ENCODE peak calls at places on chromosomes 11 and 22, in nine cellular contexts. A, N, Q, L, H, F, P, C and U are unnamed samples.

GRCh38 chr11:46247664-46248063 is 29.8 kb upstream of the CREB3L1 start:
- DNase-seq in A (peak; percentile 68), N (no peak), Q (peak; percentile 75), L (peak; percentile 42), H (no peak), F (peak; percentile 44), P (peak; percentile 73), C (no peak), U (peak; percentile 38)

GRCh38 chr11:107014871-107015270 is 3.4 kb downstream of the GUCY1A2 start:
- DNase-seq in A (peak; percentile 29), N (no peak), Q (no peak), L (no peak), H (no peak), F (no peak), P (no peak), C (no peak), U (peak; percentile 38)

GRCh38 chr11:2534131-2534956 is 89.5 kb downstream of the KCNQ1 start:
- DNase-seq in A (no peak), N (peak; percentile 9), Q (no peak), L (no peak), H (no peak), F (no peak), P (no peak), C (peak; percentile 74), U (no peak)

GRCh38 chr11:126284829-126285228 is 1.9 kb downstream of the TIRAP start:
- DNase-seq in A (peak; percentile 94), N (no peak), Q (no peak), L (no peak), H (peak; percentile 92), F (no peak), P (peak; percentile 73), C (no peak), U (peak; percentile 94)

GRCh38 chr22:36366291-36366708 is 21.5 kb downstream of the MYH9 start:
- DNase-seq in A (no peak), N (peak; percentile 56), Q (no peak), L (no peak), H (no peak), F (no peak), P (no peak), C (no peak), U (peak; percentile 44)

GRCh38 chr11:120608760-120609211 is 97.2 kb downstream of the GRIK4 start:
- DNase-seq in A (no peak), N (peak; percentile 53), Q (no peak), L (no peak), H (peak; percentile 23), F (no peak), P (no peak), C (no peak), U (peak; percentile 22)

GRCh38 chr22:32987081-32987631 is 71.0 kb downstream of the SYN3 start:
- DNase-seq in A (peak; percentile 57), N (no peak), Q (peak; percentile 62), L (no peak), H (no peak), F (no peak), P (no peak), C (no peak), U (peak; percentile 24)

GRCh38 chr11:73528013-73528412 is 69.9 kb downstream of the FAM168A start:
- DNase-seq in A (no peak), N (no peak), Q (no peak), L (no peak), H (no peak), F (no peak), P (no peak), C (no peak), U (no peak)

GRCh38 chr22:41915035-41915782 is at the start of gene SHISA8:
- DNase-seq in A (peak; percentile 29), N (peak; percentile 47), Q (peak; percentile 62), L (peak; percentile 66), H (peak; percentile 24), F (peak; percentile 74), P (peak; percentile 83), C (peak; percentile 91), U (no peak)

GRCh38 chr22:43275545-43275981 is 67.6 kb downstream of the SCUBE1 start:
- DNase-seq in A (peak; percentile 72), N (no peak), Q (peak; percentile 48), L (no peak), H (no peak), F (no peak), P (no peak), C (no peak), U (peak; percentile 7)

GRCh38 chr11:63534895-63535461 is 1.6 kb upstream of the PLAAT4 start:
- DNase-seq in A (no peak), N (no peak), Q (no peak), L (no peak), H (no peak), F (no peak), P (peak; percentile 50), C (no peak), U (no peak)

GRCh38 chr11:34909955-34910354 is 6.2 kb downstream of the APIP start:
- DNase-seq in A (no peak), N (no peak), Q (no peak), L (no peak), H (no peak), F (no peak), P (no peak), C (no peak), U (no peak)

GRCh38 chr11:17343907-17344306 is 7.7 kb upstream of the NCR3LG1 start:
- DNase-seq in A (peak; percentile 84), N (no peak), Q (no peak), L (no peak), H (peak; percentile 80), F (no peak), P (peak; percentile 24), C (no peak), U (peak; percentile 92)

GRCh38 chr11:119788911-119789560 is 60.0 kb upstream of the NECTIN1 start:
- DNase-seq in A (no peak), N (no peak), Q (no peak), L (no peak), H (no peak), F (no peak), P (no peak), C (peak; percentile 72), U (no peak)

GRCh38 chr11:94800394-94800793 is 32.2 kb downstream of the AMOTL1 start:
- DNase-seq in A (no peak), N (no peak), Q (no peak), L (no peak), H (no peak), F (no peak), P (no peak), C (no peak), U (peak; percentile 76)

GRCh38 chr22:50269573-50270301 is 443 bp downstream of the MAPK11 start:
- DNase-seq in A (peak; percentile 45), N (peak; percentile 53), Q (peak; percentile 35), L (peak; percentile 36), H (no peak), F (peak; percentile 61), P (peak; percentile 82), C (peak; percentile 86), U (peak; percentile 35)

GRCh38 chr11:33899383-33900037 is 7.6 kb upstream of the LMO2 start:
- DNase-seq in A (peak; percentile 91), N (peak; percentile 81), Q (no peak), L (peak; percentile 46), H (peak; percentile 65), F (no peak), P (no peak), C (no peak), U (peak; percentile 95)

GRCh38 chr11:72773291-72773690 is 20.6 kb downstream of the STARD10 start:
- DNase-seq in A (peak; percentile 81), N (peak; percentile 38), Q (no peak), L (no peak), H (peak; percentile 78), F (no peak), P (no peak), C (no peak), U (peak; percentile 85)

GRCh38 chr11:87878373-87878779 is 296.9 kb downstream of the RAB38 start:
- DNase-seq in A (peak; percentile 73), N (no peak), Q (no peak), L (peak; percentile 36), H (peak; percentile 37), F (no peak), P (no peak), C (no peak), U (peak; percentile 66)
- TF ChIP-seq CTCF in A (peak; percentile 72), N (peak; percentile 32), Q (peak; percentile 32), L (peak; percentile 66), H (peak; percentile 63), F (peak; percentile 41), P (no peak), C (no peak), U (peak; percentile 56)

GRCh38 chr11:116651757-116652237 is 121.0 kb downstream of the BUD13 start:
- DNase-seq in A (no peak), N (no peak), Q (no peak), L (no peak), H (no peak), F (no peak), P (no peak), C (no peak), U (no peak)
- TF ChIP-seq CTCF in A (no peak), N (no peak), Q (no peak), L (no peak), H (no peak), F (no peak), P (no peak), C (no peak), U (no peak)

GRCh38 chr11:70745451-70745850 is 347.1 kb downstream of the CTTN start:
- DNase-seq in A (no peak), N (no peak), Q (no peak), L (no peak), H (no peak), F (no peak), P (no peak), C (peak; percentile 64), U (no peak)

GRCh38 chr11:70744396-70745185 is 346.3 kb downstream of the CTTN start:
- DNase-seq in A (no peak), N (no peak), Q (no peak), L (no peak), H (no peak), F (no peak), P (no peak), C (no peak), U (no peak)

GRCh38 chr11:70747285-70747684 is 349.0 kb downstream of the CTTN start:
- DNase-seq in A (no peak), N (no peak), Q (no peak), L (no peak), H (peak; percentile 7), F (no peak), P (no peak), C (peak; percentile 61), U (no peak)

GRCh38 chr11:70746351-70746750 is 348.0 kb downstream of the CTTN start:
- DNase-seq in A (no peak), N (peak; percentile 2), Q (no peak), L (no peak), H (no peak), F (no peak), P (no peak), C (no peak), U (no peak)

DNA sequence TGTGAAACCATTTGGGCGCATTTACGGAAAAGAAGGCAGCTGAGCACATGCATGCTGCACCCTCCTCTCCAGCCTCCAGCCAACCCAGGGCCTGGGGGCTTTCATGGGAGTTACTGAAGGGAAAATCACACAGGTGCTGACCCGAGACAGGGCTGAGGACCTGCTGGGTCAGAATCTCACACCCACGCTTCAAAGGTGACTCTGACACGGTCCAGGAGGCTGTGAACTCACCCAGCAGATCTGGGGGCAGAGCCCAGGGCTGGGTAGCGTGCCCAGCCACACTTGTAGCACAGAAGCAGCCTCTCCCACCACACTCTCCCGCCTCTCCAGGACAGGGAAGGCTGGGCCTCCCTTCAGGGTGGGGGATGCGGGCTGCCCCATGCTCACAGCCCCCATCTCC is 347.6 kb downstream of the CTTN start:
- DNase-seq in A (no peak), N (no peak), Q (no peak), L (no peak), H (no peak), F (no peak), P (no peak), C (peak; percentile 60), U (no peak)
- TF ChIP-seq CTCF in A (no peak), N (no peak), Q (no peak), L (no peak), H (no peak), F (no peak), P (no peak), C (no peak), U (no peak)

GRCh38 chr11:45212566-45213315 is 66.3 kb downstream of the PRDM11 start:
- DNase-seq in A (no peak), N (no peak), Q (peak; percentile 71), L (peak; percentile 15), H (no peak), F (peak; percentile 31), P (no peak), C (no peak), U (no peak)
- TF ChIP-seq CTCF in A (no peak), N (no peak), Q (peak; percentile 71), L (peak; percentile 15), H (no peak), F (peak; percentile 40), P (no peak), C (no peak), U (no peak)